ENCODE peak calls at places on chromosomes 5 and 9, in nine cellular contexts. Q is RWPE1, J is neural crest cell, C is HCT116, H is SJSA1, K is GM04504, G is astrocyte of the spinal cord, F is HEK293T, R is T-helper 1 cell. D is an unnamed sample.

GRCh38 chr5:90632799-90633198 is 74.2 kb downstream of the ADGRV1 start:
- DNase-seq in Q (no peak), J (no peak), C (no peak), H (no peak), K (no peak), G (no peak), F (no peak), R (no peak), D (no peak)

GRCh38 chr5:125298258-125298657 is 551.8 kb upstream of the ZNF608 start:
- DNase-seq in Q (no peak), J (no peak), C (no peak), H (no peak), K (no peak), G (peak), F (no peak), R (no peak), D (no peak)

GRCh38 chr9:89996717-89997116 is 391.9 kb downstream of the GADD45G start:
- DNase-seq in Q (no peak), J (no peak), C (no peak), H (no peak), K (no peak), G (no peak), F (no peak), R (peak), D (no peak)

GRCh38 chr5:148457183-148457620 is 73.4 kb downstream of the FBXO38 start:
- DNase-seq in Q (peak), J (no peak), C (no peak), H (no peak), K (no peak), G (no peak), F (no peak), R (no peak), D (no peak)

GRCh38 chr5:35785601-35786085 is 71.0 kb upstream of the IL7R start:
- DNase-seq in Q (no peak), J (no peak), C (no peak), H (no peak), K (no peak), G (no peak), F (no peak), R (peak), D (no peak)

GRCh38 chr9:109450346-109450745 is 47.8 kb downstream of the PTPN3 start:
- DNase-seq in Q (no peak), J (no peak), C (no peak), H (no peak), K (no peak), G (no peak), F (no peak), R (no peak), D (no peak)

GRCh38 chr9:20640331-20641187 is 18.3 kb upstream of the MLLT3 start:
- DNase-seq in Q (peak), J (no peak), C (no peak), H (peak), K (no peak), G (peak), F (peak), R (peak), D (no peak)

GRCh38 chr9:16223074-16223871 is 647.2 kb downstream of the BNC2 start:
- DNase-seq in Q (no peak), J (no peak), C (no peak), H (no peak), K (no peak), G (no peak), F (no peak), R (no peak), D (no peak)

GRCh38 chr9:70479880-70480291 is 65.4 kb upstream of the KLF9 start:
- DNase-seq in Q (peak), J (no peak), C (no peak), H (peak), K (no peak), G (peak), F (no peak), R (no peak), D (no peak)

GRCh38 chr5:127011961-127012644 is 18.3 kb downstream of the MARCHF3 start:
- DNase-seq in Q (no peak), J (no peak), C (no peak), H (no peak), K (no peak), G (no peak), F (no peak), R (no peak), D (no peak)

GRCh38 chr5:17132444-17133083 is 84.9 kb upstream of the BASP1 start:
- DNase-seq in Q (peak), J (no peak), C (no peak), H (no peak), K (no peak), G (peak), F (peak), R (no peak), D (no peak)

GRCh38 chr5:34552686-34553085 is 103.4 kb upstream of the RAI14 start:
- DNase-seq in Q (no peak), J (no peak), C (no peak), H (no peak), K (no peak), G (no peak), F (no peak), R (no peak), D (no peak)

GRCh38 chr5:79181419-79182022 is 54.4 kb upstream of the JMY start:
- DNase-seq in Q (no peak), J (no peak), C (no peak), H (no peak), K (no peak), G (no peak), F (no peak), R (no peak), D (no peak)

GRCh38 chr9:134317431-134318414 is 8.5 kb upstream of the RXRA start:
- DNase-seq in Q (no peak), J (no peak), C (no peak), H (no peak), K (no peak), G (no peak), F (no peak), R (no peak), D (no peak)

GRCh38 chr5:149853019-149853648 is 91.5 kb downstream of the PDE6A start:
- DNase-seq in Q (peak), J (peak), C (peak), H (peak), K (peak), G (peak), F (peak), R (peak), D (peak)

GRCh38 chr9:112846528-112847488 is 43.9 kb downstream of the SLC46A2 start:
- DNase-seq in Q (no peak), J (no peak), C (no peak), H (no peak), K (peak), G (peak), F (no peak), R (no peak), D (no peak)

GRCh38 chr9:70318002-70318401 is 59.2 kb downstream of the SMC5 start:
- DNase-seq in Q (no peak), J (no peak), C (no peak), H (no peak), K (no peak), G (no peak), F (no peak), R (no peak), D (no peak)

GRCh38 chr9:32554107-32554506 is 1.7 kb upstream of the TOPORS start:
- DNase-seq in Q (no peak), J (no peak), C (no peak), H (no peak), K (no peak), G (no peak), F (no peak), R (no peak), D (no peak)

GRCh38 chr5:132007399-132008162 is 3.9 kb downstream of the ACSL6 start:
- DNase-seq in Q (peak), J (peak), C (peak), H (peak), K (peak), G (peak), F (peak), R (peak), D (peak)

GRCh38 chr9:592733-593132 is 248.8 kb upstream of the DMRT1 start:
- DNase-seq in Q (no peak), J (no peak), C (no peak), H (no peak), K (no peak), G (no peak), F (no peak), R (no peak), D (no peak)

GRCh38 chr5:125835293-125836172 is 587.7 kb upstream of the GRAMD2B start:
- DNase-seq in Q (peak), J (peak), C (peak), H (no peak), K (no peak), G (peak), F (peak), R (no peak), D (no peak)

GRCh38 chr5:115348175-115348574 is 51.7 kb upstream of the CCDC112 start:
- DNase-seq in Q (no peak), J (no peak), C (no peak), H (no peak), K (no peak), G (no peak), F (no peak), R (no peak), D (no peak)

GRCh38 chr9:8750639-8751041 is 951.1 kb upstream of the DMAC1 start:
- DNase-seq in Q (no peak), J (no peak), C (no peak), H (no peak), K (no peak), G (peak), F (no peak), R (no peak), D (no peak)

GRCh38 chr9:132451276-132451675 is 41.3 kb downstream of the CFAP77 start:
- DNase-seq in Q (no peak), J (no peak), C (no peak), H (no peak), K (no peak), G (no peak), F (no peak), R (peak), D (no peak)

D was measured in T1000.